ENCODE peak calls at places on chromosomes 11 and 22, in eight cellular contexts. R is Panc1, P is stomach, O is GM23248, M is sigmoid colon, J is brain microvascular endothelial cell, Q is OCI-LY7, N is fibroblast of lung. A is an unnamed sample.

GRCh38 chr11:86978756-86979608 is 23.8 kb upstream of the FZD4 start:
- DNase-seq in R (no peak), P (no peak), O (peak), M (no peak), J (peak), Q (peak), N (peak), A (peak)

GRCh38 chr11:73907191-73907590 is 30.4 kb downstream of the PAAF1 start:
- DNase-seq in R (no peak), P (no peak), O (peak), M (no peak), J (peak), Q (no peak), N (no peak), A (peak)

GRCh38 chr11:108008656-108009496 is at the start of gene CUL5:
- DNase-seq in R (peak), P (peak), O (peak), M (peak), J (peak), Q (peak), N (peak), A (peak)

GRCh38 chr22:44211946-44212930 is 31.5 kb downstream of the PARVG start:
- DNase-seq in R (no peak), P (no peak), O (peak), M (peak), J (no peak), Q (no peak), N (peak), A (no peak)

GRCh38 chr11:128052912-128053641 is 534.3 kb downstream of the ETS1 start:
- DNase-seq in R (no peak), P (no peak), O (peak), M (no peak), J (peak), Q (no peak), N (peak), A (peak)

GRCh38 chr11:44339530-44339883 is 29.6 kb upstream of the ALX4 start:
- DNase-seq in R (no peak), P (no peak), O (no peak), M (no peak), J (no peak), Q (no peak), N (no peak), A (no peak)

GRCh38 chr11:111526501-111526900 is 11.9 kb downstream of the HOATZ start:
- DNase-seq in R (peak), P (no peak), O (peak), M (no peak), J (peak), Q (no peak), N (peak), A (peak)

GRCh38 chr22:26718905-26719304 is 61.5 kb downstream of the MIAT start:
- DNase-seq in R (no peak), P (no peak), O (peak), M (no peak), J (peak), Q (no peak), N (peak), A (peak)

GRCh38 chr11:103961010-103961409 is 75.4 kb upstream of the DDI1 start:
- DNase-seq in R (no peak), P (no peak), O (peak), M (no peak), J (peak), Q (no peak), N (peak), A (peak)

GRCh38 chr11:70586261-70587094 is 188.1 kb downstream of the CTTN start:
- DNase-seq in R (no peak), P (no peak), O (no peak), M (peak), J (no peak), Q (no peak), N (no peak), A (no peak)

GRCh38 chr22:37410174-37411055 is 16.9 kb downstream of the ELFN2 start:
- DNase-seq in R (no peak), P (no peak), O (no peak), M (no peak), J (no peak), Q (no peak), N (no peak), A (peak)

GRCh38 chr11:76203131-76203925 is 3.0 kb downstream of the WNT11 start:
- DNase-seq in R (no peak), P (no peak), O (no peak), M (no peak), J (no peak), Q (no peak), N (no peak), A (no peak)

GRCh38 chr11:17531071-17531817 is 13.0 kb downstream of the USH1C start:
- DNase-seq in R (no peak), P (no peak), O (no peak), M (no peak), J (no peak), Q (no peak), N (no peak), A (no peak)

GRCh38 chr11:111833524-111833923 is 37.9 kb downstream of the ALG9 start:
- DNase-seq in R (no peak), P (no peak), O (peak), M (no peak), J (peak), Q (no peak), N (no peak), A (no peak)

GRCh38 chr11:87425391-87425790 is 387.7 kb downstream of the TMEM135 start:
- DNase-seq in R (no peak), P (no peak), O (peak), M (no peak), J (peak), Q (no peak), N (no peak), A (peak)

GRCh38 chr11:64148917-64149617 is 16.8 kb downstream of the MACROD1 start:
- DNase-seq in R (no peak), P (no peak), O (no peak), M (no peak), J (no peak), Q (no peak), N (no peak), A (no peak)

GRCh38 chr11:69166186-69167115 is 10.7 kb downstream of the SMIM38 start:
- DNase-seq in R (peak), P (no peak), O (peak), M (no peak), J (peak), Q (peak), N (peak), A (peak)

GRCh38 chr11:93655047-93655446 is 6.4 kb upstream of the CEP295 start:
- DNase-seq in R (no peak), P (no peak), O (no peak), M (no peak), J (no peak), Q (no peak), N (no peak), A (no peak)

GRCh38 chr11:23364076-23364475 is 503.8 kb upstream of the CCDC179 start:
- DNase-seq in R (no peak), P (no peak), O (peak), M (no peak), J (no peak), Q (no peak), N (no peak), A (peak)

GRCh38 chr11:2522636-2523255 is 77.9 kb downstream of the KCNQ1 start:
- DNase-seq in R (no peak), P (peak), O (no peak), M (peak), J (no peak), Q (no peak), N (no peak), A (no peak)

GRCh38 chr22:41664490-41664889 is 24.2 kb downstream of the SNU13 start:
- DNase-seq in R (no peak), P (no peak), O (peak), M (no peak), J (no peak), Q (no peak), N (no peak), A (no peak)

GRCh38 chr22:39362932-39363331 is 13.1 kb downstream of the SYNGR1 start:
- DNase-seq in R (no peak), P (no peak), O (no peak), M (no peak), J (no peak), Q (no peak), N (no peak), A (no peak)

GRCh38 chr11:15006139-15006759 is 34.1 kb upstream of the CALCA start:
- DNase-seq in R (peak), P (no peak), O (peak), M (no peak), J (peak), Q (peak), N (peak), A (peak)

DNA sequence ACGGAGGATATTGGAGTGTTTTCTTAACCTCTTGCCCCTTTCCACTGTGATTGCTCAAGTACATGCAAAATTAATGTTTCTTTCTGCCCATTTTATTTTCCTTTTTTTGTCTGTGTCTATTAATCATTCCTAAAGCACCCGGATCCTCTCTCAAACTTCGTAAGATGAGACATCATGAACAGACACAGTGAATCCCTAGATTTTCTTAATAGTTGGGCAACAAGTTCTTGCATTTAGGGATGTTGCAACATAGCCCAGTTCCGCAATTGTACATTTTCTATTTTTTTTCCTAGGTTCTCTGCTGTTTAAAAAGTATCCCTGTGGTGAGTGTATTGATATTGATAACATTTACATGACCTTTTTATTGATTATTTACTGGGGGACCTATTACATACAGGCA is 2.9 kb downstream of the FAM111A start:
- DNase-seq in R (no peak), P (no peak), O (peak), M (no peak), J (no peak), Q (no peak), N (peak), A (peak)
- H3K4me3 ChIP-seq in R (peak), P (peak), O (peak), M (no peak), J (peak), Q (peak), N (peak), A (no peak)

GRCh38 chr22:45212306-45212709 is 28.4 kb downstream of the KIAA0930 start:
- DNase-seq in R (no peak), P (peak), O (peak), M (peak), J (peak), Q (no peak), N (peak), A (peak)
- H3K4me3 ChIP-seq in R (peak), P (peak), O (peak), M (peak), J (peak), Q (no peak), N (peak), A (no peak)

DNA sequence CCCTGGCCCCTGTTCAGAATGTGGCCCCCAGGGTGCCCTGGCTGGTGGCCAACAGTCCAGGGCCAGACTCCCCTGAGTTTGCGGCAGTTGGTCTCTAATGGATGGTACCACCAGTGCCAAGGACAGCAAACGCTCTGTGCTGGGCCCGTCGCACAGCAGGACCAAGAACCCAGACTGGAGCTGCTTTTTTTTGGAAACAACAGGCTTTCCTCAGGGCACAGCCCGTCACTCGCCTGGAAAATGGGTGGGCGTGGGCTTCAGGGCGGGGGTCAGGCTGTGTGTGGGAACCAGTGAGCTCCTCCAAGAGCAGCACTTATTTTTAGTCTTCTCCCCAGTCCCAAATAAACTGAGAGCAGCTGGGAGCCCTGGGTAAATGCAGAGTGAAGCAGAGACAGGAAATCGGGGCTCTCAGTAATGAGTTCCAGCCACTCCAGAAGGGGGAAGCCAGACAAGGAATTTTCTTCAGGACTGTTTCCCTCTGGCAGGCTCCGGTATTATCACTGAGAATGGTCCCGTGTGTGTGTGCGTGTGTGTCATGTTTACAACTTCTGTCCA is 62.9 kb downstream of the PPFIBP2 start:
- DNase-seq in R (no peak), P (no peak), O (peak), M (peak), J (no peak), Q (no peak), N (no peak), A (no peak)
- H3K4me3 ChIP-seq in R (no peak), P (peak), O (peak), M (no peak), J (no peak), Q (no peak), N (peak), A (no peak)

GRCh38 chr22:46673205-46673604 is 53.0 kb downstream of the GRAMD4 start:
- DNase-seq in R (no peak), P (no peak), O (peak), M (no peak), J (no peak), Q (peak), N (no peak), A (no peak)
- H3K4me3 ChIP-seq in R (no peak), P (no peak), O (no peak), M (no peak), J (no peak), Q (peak), N (no peak), A (no peak)

GRCh38 chr11:46918778-46919513 is 596 bp upstream of the LRP4 start:
- DNase-seq in R (no peak), P (no peak), O (no peak), M (no peak), J (no peak), Q (peak), N (no peak), A (no peak)
- H3K4me3 ChIP-seq in R (peak), P (peak), O (peak), M (peak), J (peak), Q (peak), N (peak), A (peak)

GRCh38 chr11:1150095-1150494 is 7.7 kb upstream of the MUC5AC start:
- DNase-seq in R (no peak), P (no peak), O (no peak), M (no peak), J (no peak), Q (no peak), N (no peak), A (no peak)
- H3K4me3 ChIP-seq in R (no peak), P (no peak), O (no peak), M (no peak), J (no peak), Q (no peak), N (no peak), A (no peak)

A was measured in bronchial epithelial cell.